ENCODE peak calls at places on chromosomes 6 and 20, in ten cellular contexts. One of them, this sample, is unnamed.

GRCh38 chr20:35277127-35277526 is 795 bp downstream of the MMP24OS start:
- DNase-seq in SK-N-SH: peak
- DNase-seq in GM12878: no peak
- DNase-seq in HepG2: no peak
- DNase-seq in stomach: no peak
- DNase-seq in esophagus muscularis mucosa: no peak
- DNase-seq in H1: no peak
- DNase-seq in transverse colon: no peak
- DNase-seq in sigmoid colon: no peak
- DNase-seq in K562: no peak
- DNase-seq in this sample: no peak

GRCh38 chr6:13486679-13487121 is 700 bp downstream of the GFOD1 start:
- DNase-seq in SK-N-SH: peak
- DNase-seq in GM12878: no peak
- DNase-seq in HepG2: peak
- DNase-seq in stomach: peak
- DNase-seq in esophagus muscularis mucosa: no peak
- DNase-seq in H1: no peak
- DNase-seq in transverse colon: peak
- DNase-seq in sigmoid colon: peak
- DNase-seq in K562: peak
- DNase-seq in this sample: peak

GRCh38 chr20:34948030-34948429 is 7.6 kb downstream of the GSS start:
- DNase-seq in SK-N-SH: no peak
- DNase-seq in GM12878: no peak
- DNase-seq in HepG2: no peak
- DNase-seq in stomach: no peak
- DNase-seq in esophagus muscularis mucosa: no peak
- DNase-seq in H1: no peak
- DNase-seq in transverse colon: no peak
- DNase-seq in sigmoid colon: no peak
- DNase-seq in K562: no peak
- DNase-seq in this sample: no peak

GRCh38 chr20:478949-479429 is 16.7 kb upstream of the TBC1D20 start:
- DNase-seq in SK-N-SH: peak
- DNase-seq in GM12878: no peak
- DNase-seq in HepG2: peak
- DNase-seq in stomach: no peak
- DNase-seq in esophagus muscularis mucosa: no peak
- DNase-seq in H1: no peak
- DNase-seq in transverse colon: no peak
- DNase-seq in sigmoid colon: no peak
- DNase-seq in K562: peak
- DNase-seq in this sample: no peak

GRCh38 chr6:55399331-55399730 is 72.1 kb downstream of the GFRAL start:
- DNase-seq in SK-N-SH: no peak
- DNase-seq in GM12878: no peak
- DNase-seq in HepG2: no peak
- DNase-seq in stomach: no peak
- DNase-seq in esophagus muscularis mucosa: no peak
- DNase-seq in H1: no peak
- DNase-seq in transverse colon: no peak
- DNase-seq in sigmoid colon: no peak
- DNase-seq in K562: no peak
- DNase-seq in this sample: no peak

GRCh38 chr6:84753173-84753572 is 11.2 kb downstream of the TBX18 start:
- DNase-seq in SK-N-SH: no peak
- DNase-seq in GM12878: no peak
- DNase-seq in HepG2: no peak
- DNase-seq in stomach: no peak
- DNase-seq in esophagus muscularis mucosa: no peak
- DNase-seq in H1: no peak
- DNase-seq in transverse colon: no peak
- DNase-seq in sigmoid colon: no peak
- DNase-seq in K562: no peak
- DNase-seq in this sample: no peak

GRCh38 chr6:44298055-44298803 is 14.9 kb downstream of the AARS2 start:
- DNase-seq in SK-N-SH: peak
- DNase-seq in GM12878: no peak
- DNase-seq in HepG2: no peak
- DNase-seq in stomach: no peak
- DNase-seq in esophagus muscularis mucosa: no peak
- DNase-seq in H1: no peak
- DNase-seq in transverse colon: no peak
- DNase-seq in sigmoid colon: no peak
- DNase-seq in K562: no peak
- DNase-seq in this sample: no peak

GRCh38 chr6:136823128-136823660 is 802 bp downstream of the PEX7 start:
- DNase-seq in SK-N-SH: no peak
- DNase-seq in GM12878: no peak
- DNase-seq in HepG2: no peak
- DNase-seq in stomach: no peak
- DNase-seq in esophagus muscularis mucosa: no peak
- DNase-seq in H1: no peak
- DNase-seq in transverse colon: no peak
- DNase-seq in sigmoid colon: no peak
- DNase-seq in K562: no peak
- DNase-seq in this sample: peak

GRCh38 chr6:7073810-7074525 is 33.8 kb upstream of the RREB1 start:
- DNase-seq in SK-N-SH: no peak
- DNase-seq in GM12878: peak
- DNase-seq in HepG2: no peak
- DNase-seq in stomach: peak
- DNase-seq in esophagus muscularis mucosa: no peak
- DNase-seq in H1: no peak
- DNase-seq in transverse colon: peak
- DNase-seq in sigmoid colon: no peak
- DNase-seq in K562: no peak
- DNase-seq in this sample: no peak

GRCh38 chr6:96156425-96156824 is 140.7 kb downstream of the FUT9 start:
- DNase-seq in SK-N-SH: no peak
- DNase-seq in GM12878: no peak
- DNase-seq in HepG2: no peak
- DNase-seq in stomach: no peak
- DNase-seq in esophagus muscularis mucosa: no peak
- DNase-seq in H1: no peak
- DNase-seq in transverse colon: no peak
- DNase-seq in sigmoid colon: no peak
- DNase-seq in K562: no peak
- DNase-seq in this sample: no peak

GRCh38 chr6:27765028-27765427 is 147.2 kb downstream of the OR2B2 start:
- DNase-seq in SK-N-SH: no peak
- DNase-seq in GM12878: no peak
- DNase-seq in HepG2: no peak
- DNase-seq in stomach: no peak
- DNase-seq in esophagus muscularis mucosa: no peak
- DNase-seq in H1: no peak
- DNase-seq in transverse colon: no peak
- DNase-seq in sigmoid colon: no peak
- DNase-seq in K562: peak
- DNase-seq in this sample: no peak

GRCh38 chr6:152094992-152095592 is 287.6 kb downstream of the ESR1 start:
- DNase-seq in SK-N-SH: no peak
- DNase-seq in GM12878: no peak
- DNase-seq in HepG2: peak
- DNase-seq in stomach: peak
- DNase-seq in esophagus muscularis mucosa: peak
- DNase-seq in H1: peak
- DNase-seq in transverse colon: peak
- DNase-seq in sigmoid colon: peak
- DNase-seq in K562: peak
- DNase-seq in this sample: peak

GRCh38 chr20:61260905-61261304 is 8.8 kb downstream of the CDH4 start:
- DNase-seq in SK-N-SH: no peak
- DNase-seq in GM12878: no peak
- DNase-seq in HepG2: no peak
- DNase-seq in stomach: no peak
- DNase-seq in esophagus muscularis mucosa: no peak
- DNase-seq in H1: no peak
- DNase-seq in transverse colon: no peak
- DNase-seq in sigmoid colon: no peak
- DNase-seq in K562: no peak
- DNase-seq in this sample: no peak
- H3K27ac ChIP-seq in SK-N-SH: no peak
- H3K27ac ChIP-seq in GM12878: no peak
- H3K27ac ChIP-seq in HepG2: no peak
- H3K27ac ChIP-seq in stomach: no peak
- H3K27ac ChIP-seq in esophagus muscularis mucosa: no peak
- H3K27ac ChIP-seq in H1: no peak
- H3K27ac ChIP-seq in transverse colon: no peak
- H3K27ac ChIP-seq in sigmoid colon: no peak
- H3K27ac ChIP-seq in K562: no peak
- H3K27ac ChIP-seq in this sample: no peak

DNA sequence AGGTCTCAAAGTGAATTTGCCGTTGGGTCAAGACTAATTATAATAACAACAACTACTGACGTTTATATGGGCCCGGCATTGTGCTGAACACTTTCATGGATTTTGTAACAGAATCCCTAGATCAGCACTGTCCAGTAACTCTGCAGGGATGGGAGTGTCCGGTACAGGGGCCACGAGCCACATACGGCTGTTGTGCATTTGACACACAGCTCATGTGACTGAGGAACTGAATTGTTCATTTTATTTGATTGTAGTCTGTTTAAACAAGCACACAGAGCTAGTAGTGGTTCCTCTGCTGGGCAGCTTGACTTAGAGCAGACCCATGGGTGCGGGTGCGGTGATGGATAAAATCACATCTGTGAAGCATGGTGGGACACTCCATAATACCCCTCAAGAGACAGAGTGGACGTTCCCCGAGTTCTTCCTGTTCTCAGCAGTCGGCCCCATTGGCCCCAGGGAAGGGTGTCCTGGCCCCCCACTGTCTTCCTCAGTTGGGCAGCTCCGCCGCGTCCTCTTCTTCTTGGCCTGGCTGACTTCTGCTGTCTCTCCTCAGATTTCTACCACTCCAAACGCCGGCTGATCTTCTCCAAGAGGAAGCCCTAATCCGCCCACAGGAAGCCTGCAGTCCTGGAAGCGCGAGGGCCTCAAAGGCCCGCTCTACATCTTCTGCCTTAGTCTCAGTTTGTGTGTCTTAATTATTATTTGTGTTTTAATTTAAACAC is 6.8 kb downstream of the CDKN1A start:
- DNase-seq in SK-N-SH: no peak
- DNase-seq in GM12878: no peak
- DNase-seq in HepG2: no peak
- DNase-seq in stomach: no peak
- DNase-seq in esophagus muscularis mucosa: no peak
- DNase-seq in H1: no peak
- DNase-seq in transverse colon: no peak
- DNase-seq in sigmoid colon: no peak
- DNase-seq in K562: no peak
- DNase-seq in this sample: peak
- TF ChIP-seq POLR2AphosphoS5 in SK-N-SH: no peak
- TF ChIP-seq POLR2AphosphoS5 in GM12878: peak
- TF ChIP-seq POLR2AphosphoS5 in HepG2: no peak
- TF ChIP-seq POLR2AphosphoS5 in stomach: no peak
- TF ChIP-seq POLR2AphosphoS5 in esophagus muscularis mucosa: no peak
- TF ChIP-seq POLR2AphosphoS5 in H1: no peak
- TF ChIP-seq POLR2AphosphoS5 in transverse colon: peak
- TF ChIP-seq POLR2AphosphoS5 in sigmoid colon: no peak
- TF ChIP-seq POLR2AphosphoS5 in K562: no peak
- TF ChIP-seq POLR2AphosphoS5 in this sample: no peak

DNA sequence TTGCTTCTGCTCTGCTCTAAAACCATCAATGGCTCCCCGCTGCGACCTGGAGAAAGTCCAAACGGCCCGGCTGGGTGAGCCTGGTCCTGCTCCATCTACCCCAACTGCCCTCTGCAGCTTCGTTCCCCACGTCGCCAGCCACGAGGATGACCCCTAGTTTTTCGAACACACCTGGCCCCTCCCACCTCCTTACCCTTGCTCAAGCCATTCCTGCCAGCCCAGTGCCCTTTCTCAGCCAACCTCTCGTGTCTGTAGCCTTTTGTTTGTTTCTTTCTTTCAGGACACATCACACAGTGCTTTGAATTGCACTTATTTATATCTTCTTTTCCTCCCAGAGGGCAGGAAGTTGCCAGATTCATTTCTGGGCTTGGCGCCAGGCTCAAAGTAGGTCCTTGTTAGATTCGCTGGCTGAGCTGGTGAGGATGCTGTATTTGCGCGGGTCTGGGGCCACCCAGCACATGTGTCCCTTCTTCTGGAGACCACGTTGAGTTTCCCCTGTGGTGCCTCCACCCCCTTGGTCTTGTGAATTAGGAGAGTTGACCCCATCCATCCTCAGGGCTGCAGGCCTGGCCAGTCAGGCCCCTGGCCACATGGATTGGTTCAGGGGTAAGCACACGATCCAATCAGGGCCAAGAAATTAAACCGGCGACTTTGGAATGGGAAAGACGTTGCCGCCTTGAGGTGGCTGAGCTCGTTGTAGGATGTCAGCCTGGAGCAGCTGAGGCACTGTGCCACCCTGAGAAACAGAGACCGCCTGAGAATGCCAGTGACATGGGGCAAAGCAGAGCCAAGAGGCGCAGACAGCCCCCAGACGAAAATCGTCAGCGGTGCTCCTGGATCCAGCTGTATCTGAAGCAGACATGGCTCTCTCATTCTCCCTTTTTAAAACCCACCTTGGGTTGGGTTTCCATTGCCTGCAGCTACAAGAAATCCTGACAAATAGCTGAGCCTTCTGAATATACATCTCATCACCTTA is 156.0 kb downstream of the CEBPB start:
- DNase-seq in SK-N-SH: peak
- DNase-seq in GM12878: no peak
- DNase-seq in HepG2: no peak
- DNase-seq in stomach: peak
- DNase-seq in esophagus muscularis mucosa: peak
- DNase-seq in H1: no peak
- DNase-seq in transverse colon: peak
- DNase-seq in sigmoid colon: peak
- DNase-seq in K562: no peak
- DNase-seq in this sample: peak
- TF ChIP-seq EP300 in SK-N-SH: no peak
- TF ChIP-seq EP300 in GM12878: no peak
- TF ChIP-seq EP300 in HepG2: no peak
- TF ChIP-seq EP300 in stomach: no peak
- TF ChIP-seq EP300 in esophagus muscularis mucosa: no peak
- TF ChIP-seq EP300 in H1: no peak
- TF ChIP-seq EP300 in transverse colon: no peak
- TF ChIP-seq EP300 in sigmoid colon: peak
- TF ChIP-seq EP300 in K562: no peak
- TF ChIP-seq EP300 in this sample: no peak

DNA sequence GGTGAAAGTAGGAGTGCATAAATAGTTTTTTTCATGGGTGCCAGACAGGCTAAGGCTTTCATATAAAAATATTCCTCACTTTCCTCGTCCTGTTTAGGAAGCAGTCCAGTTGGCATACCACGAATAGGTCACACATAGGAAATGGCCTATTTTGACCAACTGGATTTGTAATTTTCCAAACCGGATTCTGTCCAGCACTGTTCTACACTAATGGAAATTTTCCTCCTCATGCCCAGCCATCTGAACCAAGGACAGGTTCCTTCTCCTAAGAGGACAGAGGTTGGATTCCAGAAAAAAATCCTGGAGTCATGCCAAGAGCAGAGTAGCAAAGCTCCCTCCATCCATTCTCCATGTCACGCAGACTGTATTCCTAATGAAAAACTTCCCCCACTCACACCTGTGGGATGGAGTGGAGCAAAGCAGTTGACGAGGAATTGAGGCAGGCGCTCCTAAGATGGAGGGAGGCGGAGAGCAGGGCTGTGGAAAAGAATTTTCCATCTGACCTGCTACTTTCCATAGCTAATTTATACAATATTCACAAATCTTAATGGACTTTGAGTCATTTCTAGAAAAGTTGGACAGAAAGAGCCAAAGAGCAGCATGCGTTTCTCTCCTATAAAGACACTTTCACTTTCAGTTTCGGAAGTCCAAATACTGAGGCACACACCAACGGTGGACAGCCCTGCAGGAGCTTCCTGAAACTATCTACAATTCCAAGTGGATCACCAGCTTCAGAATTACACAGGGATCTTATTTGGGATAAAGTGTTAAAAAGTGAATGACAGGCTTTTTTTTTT is 43.3 kb downstream of the PANK2 start:
- DNase-seq in SK-N-SH: no peak
- DNase-seq in GM12878: no peak
- DNase-seq in HepG2: no peak
- DNase-seq in stomach: no peak
- DNase-seq in esophagus muscularis mucosa: no peak
- DNase-seq in H1: no peak
- DNase-seq in transverse colon: no peak
- DNase-seq in sigmoid colon: no peak
- DNase-seq in K562: no peak
- DNase-seq in this sample: no peak
- H3K27ac ChIP-seq in SK-N-SH: no peak
- H3K27ac ChIP-seq in GM12878: no peak
- H3K27ac ChIP-seq in HepG2: no peak
- H3K27ac ChIP-seq in stomach: peak
- H3K27ac ChIP-seq in esophagus muscularis mucosa: peak
- H3K27ac ChIP-seq in H1: no peak
- H3K27ac ChIP-seq in transverse colon: peak
- H3K27ac ChIP-seq in sigmoid colon: peak
- H3K27ac ChIP-seq in K562: no peak
- H3K27ac ChIP-seq in this sample: peak

This sample was measured in suprapubic skin.